ENCODE peak calls at places on chromosomes 12 and 14, in nine cellular contexts. X is mucosa of descending colon, H is WTC11, A is osteocyte, O is tibial nerve, Z is esophagus squamous epithelium, N is neural crest cell, P is epithelial cell of esophagus, K is body of pancreas. B is an unnamed sample.

GRCh38 chr14:96064866-96065265 is 25.7 kb downstream of the C14orf132 start:
- DNase-seq in O (no peak), N (no peak), P (no peak), A (no peak), H (no peak), X (no peak), Z (no peak), K (no peak), B (no peak)

GRCh38 chr12:71164877-71165197 is 7.0 kb upstream of the TSPAN8 start:
- DNase-seq in X (no peak), H (no peak), O (no peak), A (no peak), K (no peak), N (no peak), P (no peak), Z (no peak), B (no peak)

GRCh38 chr14:68627050-68627867 is 165.6 kb downstream of the ZFP36L1 start:
- DNase-seq in K (peak; percentile 71), O (no peak), P (no peak), A (peak; percentile 56), X (no peak), H (no peak), N (no peak), Z (no peak), B (no peak)

GRCh38 chr12:123908884-123909807 is 63.5 kb downstream of the CCDC92 start:
- DNase-seq in K (no peak), H (no peak), P (no peak), Z (no peak), A (no peak), X (no peak), N (no peak), O (no peak), B (no peak)

GRCh38 chr12:63276537-63277365 is 125.8 kb upstream of the AVPR1A start:
- DNase-seq in X (no peak), P (peak; percentile 64), H (peak; percentile 76), O (no peak), A (no peak), K (peak; percentile 74), N (peak; percentile 39), Z (no peak), B (peak; percentile 68)

GRCh38 chr14:32693114-32693513 is 245.6 kb upstream of the NPAS3 start:
- DNase-seq in K (no peak), A (no peak), N (no peak), Z (no peak), P (no peak), X (no peak), H (no peak), O (no peak), B (no peak)

GRCh38 chr14:30118992-30119640 is 191.5 kb upstream of the PRKD1 start:
- DNase-seq in P (no peak), Z (no peak), O (no peak), K (no peak), A (no peak), H (no peak), X (no peak), N (no peak), B (no peak)

GRCh38 chr14:58428011-58428807 is 690 bp downstream of the KIAA0586 start:
- DNase-seq in H (no peak), Z (no peak), K (no peak), A (no peak), O (no peak), P (peak; percentile 68), X (no peak), N (peak; percentile 11), B (no peak)

GRCh38 chr12:131755305-131756113 is 44.6 kb downstream of the SFSWAP start:
- DNase-seq in N (no peak), H (peak; percentile 50), P (peak; percentile 46), Z (no peak), A (no peak), K (no peak), O (no peak), X (peak; percentile 37), B (no peak)

GRCh38 chr12:50665170-50665569 is 98.7 kb upstream of the ATF1 start:
- DNase-seq in Z (no peak), O (no peak), H (no peak), K (no peak), N (no peak), X (no peak), A (no peak), P (no peak), B (no peak)

GRCh38 chr14:52272375-52272774 is 4.9 kb downstream of the PTGDR start:
- DNase-seq in Z (no peak), A (no peak), H (peak; percentile 25), P (peak; percentile 33), N (no peak), K (no peak), X (no peak), O (no peak), B (no peak)

GRCh38 chr14:61578745-61579144 is 116.6 kb upstream of the HIF1A start:
- DNase-seq in A (no peak), X (no peak), N (no peak), P (no peak), O (no peak), K (no peak), Z (no peak), H (no peak), B (no peak)

GRCh38 chr14:65354131-65354530 is 58.4 kb upstream of the FUT8 start:
- DNase-seq in N (no peak), A (no peak), O (no peak), K (no peak), Z (no peak), H (no peak), X (no peak), P (no peak), B (no peak)

GRCh38 chr12:6069452-6070093 is 54.9 kb downstream of the VWF start:
- DNase-seq in P (peak; percentile 88), H (no peak), O (no peak), A (no peak), Z (no peak), X (no peak), K (peak; percentile 13), N (no peak), B (no peak)

GRCh38 chr12:101018540-101018939 is 191.5 kb downstream of the SLC5A8 start:
- DNase-seq in O (no peak), X (no peak), H (no peak), P (peak; percentile 97), Z (no peak), K (no peak), A (no peak), N (no peak), B (no peak)

GRCh38 chr12:54431911-54432814 is 13.1 kb upstream of the ITGA5 start:
- DNase-seq in P (peak; percentile 98), N (no peak), A (no peak), O (peak; percentile 27), X (no peak), Z (no peak), K (peak; percentile 76), H (peak; percentile 60), B (no peak)
- TF ChIP-seq CTCF in P (no peak), N (no peak), A (no peak), O (no peak), X (no peak), Z (no peak), K (no peak), H (no peak), B (no peak)

GRCh38 chr12:125356111-125356510 is 290.9 kb downstream of the AACS start:
- DNase-seq in N (no peak), P (no peak), Z (no peak), K (no peak), O (no peak), A (no peak), X (no peak), H (no peak), B (no peak)

GRCh38 chr12:125355614-125356013 is 290.4 kb downstream of the AACS start:
- DNase-seq in Z (no peak), X (no peak), O (no peak), A (no peak), K (no peak), H (no peak), N (no peak), P (no peak), B (no peak)

GRCh38 chr12:125357561-125357960 is 292.3 kb downstream of the AACS start:
- DNase-seq in H (no peak), Z (no peak), P (no peak), X (no peak), O (no peak), A (no peak), K (no peak), N (no peak), B (no peak)

GRCh38 chr12:125346361-125346760 is 281.1 kb downstream of the AACS start:
- DNase-seq in N (no peak), X (no peak), P (no peak), O (no peak), Z (no peak), K (no peak), A (no peak), H (no peak), B (no peak)

DNA sequence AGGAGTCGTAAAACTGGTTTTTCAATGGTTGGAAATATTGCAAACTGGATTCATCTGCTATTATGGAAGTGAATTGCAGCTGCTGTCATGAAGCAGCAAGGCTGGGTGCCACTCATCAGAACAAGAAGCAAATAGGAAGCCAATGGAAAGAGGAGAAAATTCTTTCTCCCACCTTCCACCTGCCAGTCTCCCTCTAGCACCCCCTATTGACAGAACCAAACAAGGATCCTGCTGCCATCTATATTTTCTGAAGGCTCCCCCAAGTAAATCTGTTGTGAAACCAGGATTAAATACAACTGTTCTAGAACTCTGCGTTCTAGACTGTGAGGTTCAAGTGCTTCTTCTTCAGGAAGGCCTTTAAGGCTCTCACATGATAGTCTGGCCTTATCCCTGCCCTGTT is 286.6 kb downstream of the AACS start:
- DNase-seq in X (no peak), A (no peak), H (no peak), N (no peak), K (no peak), O (no peak), P (no peak), Z (no peak), B (no peak)
- TF ChIP-seq CTCF in X (no peak), A (no peak), H (no peak), N (no peak), K (no peak), O (no peak), P (no peak), Z (no peak), B (no peak)

GRCh38 chr12:91332305-91332704 is 149.7 kb upstream of the DCN start:
- DNase-seq in N (no peak), Z (no peak), X (no peak), K (no peak), A (no peak), H (no peak), O (no peak), P (no peak), B (no peak)
- TF ChIP-seq CTCF in N (no peak), Z (no peak), X (no peak), K (no peak), A (peak; percentile 62), H (no peak), O (peak; percentile 35), P (no peak), B (no peak)

DNA sequence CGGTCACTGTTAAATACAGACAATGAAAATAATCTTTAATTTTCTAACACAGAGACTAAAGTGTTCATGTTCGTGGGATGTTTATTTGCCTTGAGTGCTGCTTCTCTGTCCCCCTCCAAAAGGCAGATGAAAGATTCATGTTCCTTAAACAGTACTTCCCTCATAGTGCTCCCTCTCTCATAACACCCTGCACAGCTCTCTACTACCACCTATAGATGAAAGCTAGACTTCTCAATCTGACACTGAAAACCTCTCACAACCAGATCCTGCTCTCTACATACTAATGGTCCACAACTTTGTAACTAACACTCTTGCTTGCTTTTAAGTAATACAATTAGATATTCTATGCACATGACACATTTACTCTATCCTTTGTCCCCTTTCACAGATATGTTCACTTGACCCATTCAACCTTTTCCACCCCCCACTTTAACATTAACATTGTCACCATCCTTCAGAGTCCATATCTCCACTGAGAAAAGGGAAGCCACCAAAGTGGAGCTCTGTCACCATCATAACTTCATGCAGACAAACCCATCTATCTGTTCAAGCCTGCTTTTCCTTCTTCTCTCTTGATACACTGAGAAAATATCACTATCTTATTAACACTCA is 266.4 kb upstream of the USP15 start:
- DNase-seq in A (no peak), N (no peak), H (no peak), P (peak; percentile 56), Z (no peak), K (no peak), X (no peak), O (no peak), B (no peak)
- TF ChIP-seq CTCF in A (peak; percentile 56), N (peak; percentile 79), H (peak; percentile 55), P (peak; percentile 89), Z (no peak), K (peak; percentile 39), X (no peak), O (peak; percentile 41), B (peak; percentile 51)

B was measured in glutamatergic neuron.